ENCODE peak calls at places on chromosomes 1 and 21, in four cellular contexts. S is GM12891, W is K562, O is GM12878. Q is an unnamed sample.

GRCh38 chr1:221740260-221740830 is 1.5 kb downstream of the DUSP10 start:
- DNase-seq in S (no peak), W (no peak), O (no peak), Q (no peak)

GRCh38 chr1:55823521-55824296 is 608.5 kb upstream of the USP24 start:
- DNase-seq in S (no peak), W (no peak), O (no peak), Q (no peak)

GRCh38 chr1:115976900-115977480 is 677 bp downstream of the SLC22A15 start:
- DNase-seq in S (no peak), W (no peak), O (no peak), Q (peak)

GRCh38 chr1:118989878-118990378 is 1.8 kb upstream of the TBX15 start:
- DNase-seq in S (no peak), W (no peak), O (no peak), Q (no peak)

GRCh38 chr1:200980452-200980772 is 43.1 kb downstream of the KIF21B start:
- DNase-seq in S (no peak), W (no peak), O (no peak), Q (no peak)

GRCh38 chr1:93651695-93652094 is 29.9 kb downstream of the BCAR3 start:
- DNase-seq in S (no peak), W (no peak), O (no peak), Q (no peak)

GRCh38 chr1:204507317-204508105 is 8.7 kb upstream of the MDM4 start:
- DNase-seq in S (no peak), W (peak), O (no peak), Q (peak)

GRCh38 chr1:241972703-241973375 is 15.3 kb downstream of the BECN2 start:
- DNase-seq in S (no peak), W (no peak), O (no peak), Q (no peak)

DNA sequence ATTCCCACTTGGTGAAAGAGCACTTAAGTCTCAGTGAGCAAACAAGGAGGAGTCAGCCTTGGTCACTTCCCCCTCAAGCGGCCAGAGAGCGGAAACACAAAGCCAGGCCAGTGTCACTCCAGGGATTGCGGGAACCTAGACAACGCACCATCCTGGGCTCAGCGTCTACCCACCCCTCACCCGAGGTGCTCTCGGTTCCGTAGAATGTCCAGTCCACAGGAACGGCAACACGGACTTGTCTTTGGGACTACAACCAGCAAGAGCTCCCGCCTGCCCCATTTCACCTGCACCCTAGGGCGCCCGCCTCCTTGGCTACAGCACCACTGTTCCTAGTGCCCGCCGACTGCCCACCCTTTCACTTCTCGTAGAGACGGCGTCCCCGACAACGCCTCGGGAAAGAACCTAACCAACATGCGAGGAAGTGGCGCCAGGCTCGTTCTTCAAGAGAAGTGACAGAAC is 511 bp downstream of the GDAP2 start:
- DNase-seq in S (no peak), W (peak), O (no peak), Q (peak)
- TF ChIP-seq SPI1 in S (peak), W (peak), O (peak), Q (peak)

GRCh38 chr21:34987673-34988072 is 61.4 kb downstream of the RUNX1 start:
- DNase-seq in S (no peak), W (no peak), O (no peak), Q (no peak)

GRCh38 chr21:34986561-34987533 is 62.3 kb downstream of the RUNX1 start:
- DNase-seq in S (peak), W (no peak), O (peak), Q (no peak)

GRCh38 chr21:34989337-34990151 is 59.6 kb downstream of the RUNX1 start:
- DNase-seq in S (no peak), W (no peak), O (no peak), Q (no peak)

GRCh38 chr21:34988625-34989024 is 60.5 kb downstream of the RUNX1 start:
- DNase-seq in S (no peak), W (no peak), O (no peak), Q (no peak)

DNA sequence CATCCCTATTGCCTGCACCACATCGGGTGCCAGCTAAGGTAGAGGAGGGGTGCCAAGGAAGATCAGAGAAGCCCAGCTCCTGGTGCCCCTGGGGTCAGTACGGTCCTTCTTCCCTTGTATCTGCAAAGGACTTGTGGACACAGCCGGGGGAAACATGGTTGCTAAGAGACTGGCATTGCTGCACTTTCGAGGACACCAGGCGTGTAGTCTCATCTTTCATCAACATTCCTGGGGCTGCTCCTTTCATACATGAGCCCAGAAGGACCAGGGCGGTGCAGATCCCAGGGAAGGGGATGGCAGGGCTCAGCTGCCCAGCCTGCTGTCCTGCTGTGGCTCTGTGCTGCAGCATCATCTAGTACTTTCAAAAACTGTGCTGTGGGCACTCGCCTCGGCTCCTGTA is 61.0 kb downstream of the RUNX1 start:
- DNase-seq in S (no peak), W (no peak), O (no peak), Q (no peak)
- TF ChIP-seq SPI1 in S (no peak), W (no peak), O (no peak), Q (no peak)

GRCh38 chr1:16155537-16156410 is at the start of gene EPHA2:
- DNase-seq in S (no peak), W (no peak), O (no peak), Q (peak)

GRCh38 chr1:16158993-16159831 is 3.3 kb upstream of the EPHA2 start:
- DNase-seq in S (no peak), W (no peak), O (no peak), Q (no peak)

GRCh38 chr1:16153999-16154673 is 1.7 kb downstream of the EPHA2 start:
- DNase-seq in S (no peak), W (no peak), O (no peak), Q (no peak)

GRCh38 chr1:16158025-16158424 is 2.2 kb upstream of the EPHA2 start:
- DNase-seq in S (no peak), W (no peak), O (no peak), Q (peak)

GRCh38 chr1:16156848-16157495 is 1.1 kb upstream of the EPHA2 start:
- DNase-seq in S (no peak), W (no peak), O (no peak), Q (no peak)
- TF ChIP-seq SPI1 in S (no peak), W (no peak), O (no peak), Q (no peak)

GRCh38 chr1:99662581-99663208 is 16.8 kb downstream of the PALMD start:
- DNase-seq in S (no peak), W (no peak), O (no peak), Q (no peak)
- TF ChIP-seq SPI1 in S (no peak), W (no peak), O (no peak), Q (no peak)

DNA sequence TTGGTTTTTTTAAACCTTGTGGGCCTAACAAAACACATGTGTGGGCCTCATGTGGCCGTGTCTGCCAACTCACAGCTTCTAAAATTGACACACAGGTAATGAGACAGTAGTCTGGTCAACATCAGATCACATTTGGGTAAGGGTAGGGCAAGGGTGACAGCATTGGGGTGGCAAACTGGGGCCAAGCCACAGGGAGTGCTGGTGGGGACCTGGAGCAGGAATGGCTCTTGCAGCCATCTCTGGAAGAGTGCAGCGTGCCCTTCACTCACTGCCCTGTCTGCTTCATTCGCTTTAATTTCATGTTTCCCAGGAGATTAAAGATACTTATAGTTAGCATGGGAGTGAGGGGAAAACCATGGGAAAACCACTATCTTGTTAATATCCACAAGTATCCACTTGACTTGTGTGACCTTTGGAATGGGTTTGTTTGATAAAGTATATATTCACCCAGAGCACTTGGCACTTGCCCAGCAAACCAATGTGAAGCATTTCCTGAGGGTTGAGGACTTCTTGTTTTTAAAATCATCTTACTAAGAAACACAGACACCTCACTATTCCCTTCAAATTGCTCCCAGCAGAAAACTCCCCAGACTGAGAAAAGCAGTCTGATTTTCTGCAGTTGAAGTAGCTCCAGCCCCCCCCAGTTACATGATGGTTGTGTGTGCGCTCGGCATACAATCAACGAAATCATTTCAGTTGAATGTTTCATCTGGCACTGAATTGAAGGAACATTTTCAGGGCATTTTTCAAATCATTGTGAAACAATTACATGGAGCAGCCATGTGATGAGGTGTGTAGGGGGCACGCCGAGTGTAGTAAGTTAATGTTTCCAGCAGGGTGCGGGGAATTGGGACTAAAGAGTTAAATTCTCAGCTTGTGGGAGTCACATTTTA is 175.7 kb downstream of the VPS13D start:
- DNase-seq in S (no peak), W (peak), O (no peak), Q (no peak)
- TF ChIP-seq SPI1 in S (no peak), W (no peak), O (no peak), Q (no peak)

GRCh38 chr1:95584315-95584714 is 350.3 kb downstream of the RWDD3 start:
- DNase-seq in S (no peak), W (no peak), O (no peak), Q (no peak)
- TF ChIP-seq SPI1 in S (no peak), W (no peak), O (no peak), Q (no peak)

GRCh38 chr1:978069-978834 is 3.6 kb downstream of the PERM1 start:
- DNase-seq in S (no peak), W (peak), O (no peak), Q (no peak)
- TF ChIP-seq SPI1 in S (no peak), W (no peak), O (no peak), Q (no peak)

DNA sequence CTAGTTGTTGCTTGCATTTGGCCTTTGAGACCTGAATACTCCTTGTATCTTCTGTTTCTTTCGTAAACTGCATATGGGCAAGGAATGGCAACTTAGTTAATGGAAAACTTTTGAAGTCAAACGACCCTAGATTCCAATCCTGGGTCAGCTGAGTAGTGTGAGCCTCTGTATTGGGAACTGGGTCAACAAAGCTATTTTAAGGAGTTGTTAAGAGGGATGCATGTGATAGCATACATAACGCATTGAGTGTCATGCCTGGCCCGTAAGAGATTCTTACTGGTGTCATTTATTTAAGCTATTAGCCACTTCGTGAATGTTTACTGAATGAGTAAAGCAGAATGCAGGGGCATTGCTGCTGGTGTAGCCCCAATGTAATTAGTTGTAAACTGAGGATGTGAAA is 340.1 kb downstream of the PAPPA2 start:
- DNase-seq in S (no peak), W (no peak), O (no peak), Q (no peak)
- TF ChIP-seq SPI1 in S (no peak), W (no peak), O (no peak), Q (no peak)